ENCODE peak calls at places on chromosome 4, in six cellular contexts. A, K, P, Z, O and B are unnamed samples.

GRCh38 chr4:122652379-122652778 is 31.5 kb upstream of the IL21 start:
- DNase-seq in P (peak), Z (peak), K (peak), A (no peak), O (peak), B (no peak)

GRCh38 chr4:140130677-140131076 is 23.3 kb downstream of the MAML3 start:
- DNase-seq in P (no peak), A (no peak), Z (peak), K (peak), O (no peak), B (no peak)

GRCh38 chr4:64581422-64581821 is 172.2 kb upstream of the TECRL start:
- DNase-seq in Z (no peak), P (no peak), K (peak), O (no peak), A (no peak), B (no peak)

GRCh38 chr4:129326810-129327209 is 230.9 kb downstream of the C4orf33 start:
- DNase-seq in Z (no peak), K (no peak), A (no peak), P (no peak), O (no peak), B (no peak)

GRCh38 chr4:82954212-82954611 is 53.7 kb downstream of the THAP9 start:
- DNase-seq in O (no peak), Z (no peak), A (no peak), P (no peak), K (no peak), B (no peak)

GRCh38 chr4:143728171-143728570 is 27.7 kb upstream of the FREM3 start:
- DNase-seq in A (no peak), O (no peak), P (no peak), Z (no peak), K (peak), B (no peak)

GRCh38 chr4:184395451-184395917 is 78.9 kb downstream of the IRF2 start:
- DNase-seq in Z (no peak), O (no peak), P (no peak), A (no peak), K (no peak), B (no peak)

GRCh38 chr4:100286601-100287000 is 96.3 kb upstream of the DDIT4L start:
- DNase-seq in K (no peak), O (no peak), A (no peak), Z (no peak), P (peak), B (peak)

GRCh38 chr4:176735300-176735699 is 57.4 kb downstream of the VEGFC start:
- DNase-seq in A (no peak), K (peak), O (no peak), P (no peak), Z (no peak), B (no peak)

GRCh38 chr4:139988863-139989765 is 164.9 kb downstream of the MAML3 start:
- DNase-seq in O (peak), A (no peak), K (peak), Z (peak), P (no peak), B (no peak)

GRCh38 chr4:170853422-170854021 is 763.8 kb upstream of the AADAT start:
- DNase-seq in Z (peak), O (peak), A (peak), P (peak), K (peak), B (peak)

GRCh38 chr4:79294064-79294463 is 31.8 kb downstream of the NAA11 start:
- DNase-seq in O (no peak), A (no peak), K (peak), Z (no peak), P (no peak), B (no peak)

GRCh38 chr4:67122029-67122428 is 423.3 kb downstream of the CENPC start:
- DNase-seq in O (no peak), P (no peak), Z (no peak), K (no peak), A (no peak), B (no peak)

GRCh38 chr4:39037491-39037825 is 5.2 kb upstream of the TMEM156 start:
- DNase-seq in Z (peak), K (no peak), P (no peak), A (no peak), O (no peak), B (no peak)

GRCh38 chr4:188624370-188624769 is 485.1 kb downstream of the TRIML1 start:
- DNase-seq in K (no peak), O (no peak), A (no peak), P (no peak), Z (no peak), B (no peak)

GRCh38 chr4:99833766-99834165 is 17.1 kb downstream of the DAPP1 start:
- DNase-seq in P (no peak), A (no peak), Z (no peak), O (no peak), K (no peak), B (no peak)

GRCh38 chr4:107283587-107284559 is 247.8 kb upstream of the DKK2 start:
- DNase-seq in P (no peak), O (peak), K (peak), A (no peak), Z (peak), B (no peak)

GRCh38 chr4:141455651-141456050 is 180.7 kb upstream of the IL15 start:
- DNase-seq in P (no peak), A (no peak), Z (peak), K (no peak), O (no peak), B (no peak)

GRCh38 chr4:110508827-110509446 is 33.0 kb downstream of the ENPEP start:
- DNase-seq in K (peak), O (no peak), A (no peak), P (no peak), Z (no peak), B (no peak)

DNA sequence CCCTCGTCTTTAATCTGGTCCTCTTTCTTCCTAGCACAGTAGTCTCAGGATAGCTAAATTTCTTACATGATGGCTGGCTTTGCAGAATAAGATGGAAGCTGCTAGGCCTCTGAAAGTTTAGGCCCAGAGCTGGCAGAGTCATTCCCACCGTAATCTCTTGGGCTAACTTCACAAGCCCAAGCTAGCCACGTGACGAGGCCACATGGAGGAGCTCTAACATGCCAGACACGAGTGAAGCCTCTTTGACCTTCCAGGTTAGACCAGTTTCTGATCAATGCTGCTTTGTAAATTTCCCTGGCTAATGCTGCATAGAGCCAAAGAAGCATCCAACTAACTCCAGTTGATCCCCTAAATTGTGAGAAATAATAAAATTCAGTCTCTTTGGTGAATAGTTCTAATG is 9.5 kb upstream of the CENPE start:
- DNase-seq in O (no peak), A (no peak), K (peak), Z (peak), P (peak), B (peak)
- TF ChIP-seq CTCF in O (no peak), A (no peak), K (peak), Z (no peak), P (no peak), B (no peak)

GRCh38 chr4:153765836-153766235 is 6.0 kb upstream of the RNF175 start:
- DNase-seq in K (no peak), O (no peak), A (no peak), P (no peak), Z (no peak), B (no peak)

GRCh38 chr4:153759407-153760226 is at the start of gene RNF175:
- DNase-seq in P (peak), A (peak), O (no peak), K (no peak), Z (no peak), B (peak)

GRCh38 chr4:153764611-153765368 is 5.0 kb upstream of the RNF175 start:
- DNase-seq in Z (no peak), O (no peak), K (no peak), A (no peak), P (no peak), B (no peak)

GRCh38 chr4:153766758-153767157 is 6.9 kb upstream of the RNF175 start:
- DNase-seq in P (no peak), K (no peak), O (no peak), A (no peak), Z (no peak), B (no peak)

DNA sequence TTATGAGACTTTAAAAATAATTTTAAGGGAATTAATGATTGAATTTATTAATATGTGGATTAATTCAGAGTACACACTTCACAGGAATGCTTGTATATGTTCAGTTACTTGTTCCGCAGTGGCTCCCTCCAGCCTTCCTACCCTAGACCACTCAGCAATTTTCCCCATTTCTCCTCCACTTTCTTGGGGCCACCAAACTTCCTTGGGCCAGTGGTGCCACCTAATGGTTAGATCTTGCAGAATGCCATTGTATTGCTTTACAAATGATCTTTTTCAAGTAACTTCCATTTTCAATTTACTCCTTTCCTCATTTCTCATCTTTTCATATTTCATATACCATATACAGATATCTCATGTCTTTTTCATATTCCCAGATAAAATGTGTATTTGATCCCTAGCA is 3.6 kb upstream of the RNF175 start:
- DNase-seq in P (peak), K (no peak), Z (no peak), A (no peak), O (no peak), B (no peak)
- TF ChIP-seq CTCF in P (peak), K (peak), Z (peak), A (no peak), O (no peak), B (peak)

DNA sequence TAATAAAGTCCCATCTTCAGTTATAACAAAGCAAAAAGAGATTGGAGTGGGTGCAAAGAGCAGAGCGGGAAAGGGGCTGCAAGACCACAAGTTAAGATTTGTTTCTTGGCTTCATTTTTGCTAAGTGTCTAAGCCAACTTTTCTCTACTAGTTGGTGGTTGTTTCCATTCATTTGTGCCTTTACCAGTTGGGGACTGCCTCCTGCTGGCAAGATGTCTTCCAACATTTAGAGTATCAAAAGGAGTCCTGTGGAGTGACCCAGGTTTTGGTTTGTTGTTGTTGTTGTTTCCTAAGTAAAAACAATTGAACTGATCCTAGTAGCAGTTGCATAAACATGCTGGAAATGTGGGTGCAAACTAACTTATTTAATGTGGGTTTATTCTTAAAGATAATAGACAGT is 121.1 kb downstream of the SPATA18 start:
- DNase-seq in O (no peak), A (no peak), P (peak), Z (no peak), K (peak), B (no peak)
- TF ChIP-seq CTCF in O (no peak), A (no peak), P (no peak), Z (no peak), K (peak), B (no peak)

GRCh38 chr4:4217123-4217522 is 9.6 kb downstream of the OTOP1 start:
- DNase-seq in A (no peak), O (no peak), K (no peak), Z (no peak), P (no peak), B (no peak)

GRCh38 chr4:4216668-4217067 is 10.1 kb downstream of the OTOP1 start:
- DNase-seq in O (no peak), Z (no peak), A (no peak), K (peak), P (peak), B (no peak)

GRCh38 chr4:4216261-4216660 is 10.5 kb downstream of the OTOP1 start:
- DNase-seq in O (no peak), A (no peak), P (no peak), Z (no peak), K (no peak), B (no peak)
- TF ChIP-seq CTCF in O (no peak), A (no peak), P (no peak), Z (no peak), K (no peak), B (no peak)

GRCh38 chr4:182807346-182807745 is 109.8 kb downstream of the DCTD start:
- DNase-seq in O (no peak), P (no peak), K (no peak), Z (no peak), A (no peak), B (peak)

GRCh38 chr4:182810103-182810605 is 107.0 kb downstream of the DCTD start:
- DNase-seq in Z (no peak), O (no peak), K (no peak), A (no peak), P (no peak), B (no peak)

GRCh38 chr4:182808673-182809416 is 108.3 kb downstream of the DCTD start:
- DNase-seq in P (no peak), O (no peak), A (no peak), K (no peak), Z (no peak), B (no peak)

GRCh38 chr4:182807841-182808548 is 109.2 kb downstream of the DCTD start:
- DNase-seq in K (no peak), O (no peak), A (no peak), P (peak), Z (no peak), B (peak)

GRCh38 chr4:182809417-182810102 is 107.6 kb downstream of the DCTD start:
- DNase-seq in O (no peak), A (no peak), Z (no peak), K (no peak), P (peak), B (no peak)
- TF ChIP-seq CTCF in O (no peak), A (no peak), Z (no peak), K (no peak), P (peak), B (no peak)

GRCh38 chr4:181821039-181822004 is 421.9 kb upstream of the TENM3 start:
- DNase-seq in A (no peak), O (no peak), K (peak), Z (no peak), P (no peak), B (no peak)

GRCh38 chr4:181820518-181820917 is 422.7 kb upstream of the TENM3 start:
- DNase-seq in A (no peak), K (no peak), O (no peak), Z (no peak), P (no peak), B (no peak)

GRCh38 chr4:181823645-181824044 is 419.6 kb upstream of the TENM3 start:
- DNase-seq in O (no peak), P (no peak), K (no peak), A (no peak), Z (no peak), B (no peak)

GRCh38 chr4:181822005-181822375 is 421.2 kb upstream of the TENM3 start:
- DNase-seq in K (peak), O (no peak), A (peak), Z (no peak), P (no peak), B (no peak)

DNA sequence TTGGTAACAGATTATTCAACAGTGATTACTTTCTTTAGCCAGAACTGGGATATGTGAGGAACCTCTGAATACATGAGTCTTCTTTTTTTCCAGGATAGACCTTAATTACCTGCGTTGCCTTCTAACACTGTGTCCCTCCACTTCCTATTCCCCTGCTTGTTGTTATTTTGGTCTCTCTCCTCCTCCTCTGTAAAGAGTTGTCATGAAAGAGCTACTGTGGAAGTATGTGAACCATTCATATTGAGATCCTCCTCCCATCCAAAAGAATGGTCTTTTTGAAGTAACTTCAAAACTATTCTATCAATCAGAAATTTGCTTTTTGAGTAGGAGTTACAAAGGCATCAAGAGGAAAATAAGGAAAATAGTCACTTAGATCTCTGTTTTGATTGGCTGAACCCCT is 420.0 kb upstream of the TENM3 start:
- DNase-seq in O (no peak), K (no peak), Z (no peak), A (no peak), P (no peak), B (no peak)
- TF ChIP-seq CTCF in O (no peak), K (no peak), Z (no peak), A (no peak), P (no peak), B (no peak)

GRCh38 chr4:59969909-59970308 is 1230.2 kb upstream of the ADGRL3 start:
- DNase-seq in P (no peak), O (no peak), K (no peak), Z (no peak), A (no peak), B (no peak)
- TF ChIP-seq CTCF in P (no peak), O (no peak), K (no peak), Z (no peak), A (no peak), B (no peak)

DNA sequence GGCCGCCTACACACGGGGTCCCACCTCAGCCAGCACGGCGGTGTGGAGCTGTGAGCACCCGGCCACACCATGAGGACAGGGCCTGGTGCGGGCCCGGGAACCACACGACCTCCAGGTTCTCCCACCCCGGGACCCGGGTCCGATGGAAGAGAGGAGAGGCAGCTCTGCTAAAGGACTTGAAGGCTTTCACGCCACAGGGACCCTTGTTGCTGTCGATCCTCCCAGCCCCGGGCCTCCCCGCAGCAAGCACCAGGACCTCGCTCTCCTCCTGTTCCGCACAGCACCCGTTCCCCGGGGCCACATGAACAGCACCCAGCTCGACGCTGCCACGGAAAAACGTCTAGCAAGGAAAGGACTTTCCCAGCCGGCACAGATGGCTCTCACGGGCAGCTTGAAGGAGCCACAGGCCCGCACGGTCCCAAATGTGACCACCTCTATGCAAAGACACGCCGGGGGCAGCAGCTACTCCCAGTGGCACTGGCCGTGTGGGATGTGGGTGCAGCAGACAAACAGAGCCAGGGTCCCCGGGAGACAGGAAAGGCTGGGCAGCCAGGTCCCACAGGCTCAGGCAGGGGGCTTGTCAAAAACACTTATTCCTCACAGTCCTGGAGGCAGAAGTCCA is 24.9 kb downstream of the FAM53A start:
- DNase-seq in A (no peak), Z (no peak), K (no peak), P (no peak), O (no peak), B (no peak)
- TF ChIP-seq CTCF in A (no peak), Z (no peak), K (no peak), P (no peak), O (no peak), B (no peak)

DNA sequence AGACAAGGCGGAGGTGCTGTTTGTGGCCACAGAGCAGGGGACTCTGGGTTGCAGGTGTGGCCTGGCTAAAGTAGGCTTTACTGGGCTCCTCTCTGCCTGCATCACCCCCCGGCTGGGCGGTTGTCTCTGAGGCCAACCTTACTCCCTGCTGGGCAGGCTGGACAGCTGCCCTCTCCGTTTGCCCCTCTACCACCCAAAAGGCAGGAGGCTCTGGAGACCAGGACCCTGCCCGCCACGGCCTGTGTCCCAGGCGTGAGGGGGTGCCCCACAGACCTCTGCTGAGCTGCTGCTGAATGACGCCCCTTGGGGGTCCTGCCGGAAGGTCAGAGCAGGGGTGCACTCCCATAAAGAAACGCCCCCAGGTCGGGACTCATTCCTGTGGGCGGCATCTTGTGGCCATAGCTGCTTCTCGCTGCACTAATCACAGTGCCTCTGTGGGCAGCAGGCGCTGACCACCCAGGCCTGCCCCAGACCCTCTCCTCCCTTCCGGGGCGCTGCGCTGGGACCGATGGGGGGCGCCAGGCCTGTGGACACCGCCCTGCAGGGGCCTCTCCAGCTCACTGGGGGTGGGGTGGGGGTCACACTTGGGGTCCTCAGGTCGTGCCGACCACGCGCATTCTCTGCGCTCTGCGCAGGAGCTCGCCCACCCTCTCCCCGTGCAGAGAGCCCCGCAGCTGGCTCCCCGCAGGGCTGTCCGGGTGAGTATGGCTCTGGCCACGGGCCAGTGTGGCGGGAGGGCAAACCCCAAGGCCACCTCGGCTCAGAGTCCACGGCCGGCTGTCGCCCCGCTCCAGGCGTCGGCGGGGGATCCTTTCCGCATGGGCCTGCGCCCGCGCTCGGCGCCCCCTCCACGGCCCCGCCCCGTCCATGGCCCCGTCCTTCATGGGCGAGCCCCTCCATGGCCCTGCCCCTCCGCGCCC is 920 bp downstream of the HTT-AS start:
- DNase-seq in P (peak), O (no peak), A (peak), K (no peak), Z (no peak), B (no peak)
- TF ChIP-seq CTCF in P (no peak), O (no peak), A (no peak), K (no peak), Z (no peak), B (no peak)

GRCh38 chr4:47662975-47663374 is 174.9 kb downstream of the CORIN start:
- DNase-seq in O (no peak), K (no peak), Z (no peak), A (no peak), P (peak), B (peak)
- TF ChIP-seq CTCF in O (no peak), K (peak), Z (peak), A (peak), P (peak), B (peak)